ENCODE peak calls at places on chromosome 1, in eight cellular contexts. S, X, P, B, V, O, Q and J are unnamed samples.

GRCh38 chr1:64915381-64916274 is 50.7 kb downstream of the JAK1 start:
- DNase-seq in B (peak; percentile 94), X (no peak), O (peak; percentile 63), Q (peak; percentile 80), V (no peak), S (no peak), P (peak; percentile 70), J (peak; percentile 85)

GRCh38 chr1:100584761-100585745 is 47.1 kb downstream of the GPR88 start:
- DNase-seq in B (peak; percentile 12), S (no peak), V (no peak), O (peak; percentile 78), X (no peak), Q (no peak), P (peak; percentile 82), J (peak; percentile 40)

GRCh38 chr1:154352581-154353459 is 27.5 kb downstream of the ATP8B2 start:
- DNase-seq in P (peak; percentile 59), Q (peak; percentile 70), V (no peak), B (peak; percentile 31), O (peak; percentile 39), X (no peak), S (peak; percentile 72), J (peak; percentile 9)

GRCh38 chr1:229310833-229311232 is 32.0 kb downstream of the CCSAP start:
- DNase-seq in S (no peak), V (no peak), Q (no peak), B (peak; percentile 58), O (peak; percentile 41), X (no peak), P (peak; percentile 53), J (no peak)

GRCh38 chr1:167524651-167525050 is 6.3 kb upstream of the CD247 start:
- DNase-seq in P (no peak), O (no peak), Q (no peak), B (no peak), S (no peak), V (no peak), X (no peak), J (no peak)

GRCh38 chr1:151472852-151473731 is 13.8 kb upstream of the POGZ start:
- DNase-seq in Q (peak; percentile 67), O (peak; percentile 54), S (peak; percentile 65), B (peak; percentile 34), P (peak; percentile 63), V (no peak), X (peak; percentile 50), J (peak; percentile 16)

GRCh38 chr1:58618303-58618702 is 41.3 kb upstream of the TACSTD2 start:
- DNase-seq in S (no peak), P (peak; percentile 95), X (no peak), B (peak; percentile 99), V (no peak), O (peak; percentile 94), Q (peak; percentile 67), J (peak; percentile 99)

GRCh38 chr1:46539968-46540367 is 11.5 kb downstream of the KNCN start:
- DNase-seq in Q (no peak), S (no peak), P (peak; percentile 83), X (no peak), O (peak; percentile 78), V (no peak), B (peak; percentile 77), J (peak; percentile 74)

GRCh38 chr1:212315907-212316306 is 30.7 kb downstream of the PPP2R5A start:
- DNase-seq in O (no peak), Q (no peak), X (peak; percentile 49), P (no peak), B (no peak), V (no peak), S (peak; percentile 34), J (peak; percentile 34)

GRCh38 chr1:26831059-26831458 is 4.6 kb downstream of the ZDHHC18 start:
- DNase-seq in O (no peak), P (no peak), B (no peak), S (no peak), V (no peak), X (no peak), Q (no peak), J (no peak)

GRCh38 chr1:201554789-201555592 is 16.1 kb downstream of the NAV1 start:
- DNase-seq in B (no peak), X (no peak), O (no peak), V (no peak), Q (no peak), P (no peak), S (no peak), J (no peak)

GRCh38 chr1:240169188-240169587 is 77.5 kb downstream of the FMN2 start:
- DNase-seq in P (peak; percentile 31), B (peak; percentile 31), S (peak; percentile 13), Q (no peak), O (no peak), X (peak; percentile 57), V (no peak), J (no peak)

GRCh38 chr1:230917284-230918135 is 49.2 kb upstream of the C1orf198 start:
- DNase-seq in V (peak; percentile 17), B (peak; percentile 67), P (peak; percentile 60), X (peak; percentile 92), Q (peak; percentile 92), O (peak; percentile 46), S (peak; percentile 94), J (peak; percentile 44)

GRCh38 chr1:27113861-27114260 is 41.1 kb downstream of the SLC9A1 start:
- DNase-seq in O (no peak), B (no peak), S (no peak), Q (no peak), V (no peak), P (no peak), X (no peak), J (no peak)

GRCh38 chr1:228777211-228777610 is 41.9 kb downstream of the RHOU start:
- DNase-seq in X (no peak), V (no peak), B (no peak), P (no peak), O (no peak), S (no peak), Q (no peak), J (no peak)

GRCh38 chr1:44641126-44642102 is 32.9 kb downstream of the TMEM53 start:
- DNase-seq in P (no peak), O (no peak), V (no peak), B (no peak), X (no peak), Q (no peak), S (no peak), J (no peak)

GRCh38 chr1:236951672-236952071 is 52.6 kb downstream of the MT1HL1 start:
- DNase-seq in S (peak; percentile 29), B (no peak), X (no peak), O (no peak), V (no peak), P (no peak), Q (no peak), J (no peak)

GRCh38 chr1:203148579-203148978 is 21.1 kb downstream of the ADORA1 start:
- DNase-seq in O (no peak), S (no peak), V (no peak), P (no peak), X (no peak), B (no peak), Q (no peak), J (no peak)

GRCh38 chr1:54571326-54571725 is 23.3 kb downstream of the ACOT11 start:
- DNase-seq in X (peak; percentile 25), V (no peak), O (no peak), P (no peak), Q (no peak), S (no peak), B (no peak), J (no peak)

GRCh38 chr1:101025283-101025679 is 303 bp downstream of the DPH5 start:
- DNase-seq in P (peak; percentile 37), V (peak; percentile 23), B (peak; percentile 32), O (no peak), Q (peak; percentile 32), S (no peak), X (peak; percentile 69), J (no peak)

GRCh38 chr1:70043806-70044205 is 161.6 kb downstream of the LRRC40 start:
- DNase-seq in V (no peak), B (peak; percentile 64), Q (peak; percentile 17), X (no peak), S (no peak), O (peak; percentile 82), P (peak; percentile 86), J (peak; percentile 68)

GRCh38 chr1:88980918-88981317 is 11.5 kb downstream of the KYAT3 start:
- DNase-seq in Q (no peak), P (no peak), V (no peak), B (no peak), O (no peak), X (no peak), S (no peak), J (no peak)

GRCh38 chr1:88979054-88979748 is 13.2 kb downstream of the KYAT3 start:
- DNase-seq in S (no peak), V (no peak), P (peak; percentile 72), B (peak; percentile 53), X (no peak), Q (no peak), O (peak; percentile 60), J (peak; percentile 46)

GRCh38 chr1:88982055-88982454 is 10.4 kb downstream of the KYAT3 start:
- DNase-seq in P (peak; percentile 20), S (no peak), O (peak; percentile 12), X (no peak), B (peak; percentile 54), V (no peak), Q (no peak), J (peak; percentile 24)

GRCh38 chr1:88976235-88976634 is 16.2 kb downstream of the KYAT3 start:
- DNase-seq in S (no peak), X (no peak), B (no peak), P (no peak), Q (no peak), V (no peak), O (no peak), J (peak; percentile 28)

GRCh38 chr1:88979749-88980116 is 12.7 kb downstream of the KYAT3 start:
- DNase-seq in O (no peak), Q (no peak), P (no peak), X (no peak), S (no peak), B (no peak), V (no peak), J (no peak)
- H3K4me2 ChIP-seq in O (peak overlapping the region; percentile 33), Q (peak overlapping the region; percentile 15), P (no peak overlapping the region), X (no peak overlapping the region), S (no peak overlapping the region), B (no peak overlapping the region), V (no peak overlapping the region), J (no peak overlapping the region)

GRCh38 chr1:24317081-24317480 is 2.1 kb upstream of the GRHL3 start:
- DNase-seq in Q (no peak), P (no peak), O (no peak), V (no peak), S (no peak), B (no peak), X (no peak), J (peak; percentile 99)
- H3K4me2 ChIP-seq in Q (no peak overlapping the region), P (no peak overlapping the region), O (no peak overlapping the region), V (no peak overlapping the region), S (no peak overlapping the region), B (no peak overlapping the region), X (no peak overlapping the region), J (peak overlapping the region; percentile 74)

DNA sequence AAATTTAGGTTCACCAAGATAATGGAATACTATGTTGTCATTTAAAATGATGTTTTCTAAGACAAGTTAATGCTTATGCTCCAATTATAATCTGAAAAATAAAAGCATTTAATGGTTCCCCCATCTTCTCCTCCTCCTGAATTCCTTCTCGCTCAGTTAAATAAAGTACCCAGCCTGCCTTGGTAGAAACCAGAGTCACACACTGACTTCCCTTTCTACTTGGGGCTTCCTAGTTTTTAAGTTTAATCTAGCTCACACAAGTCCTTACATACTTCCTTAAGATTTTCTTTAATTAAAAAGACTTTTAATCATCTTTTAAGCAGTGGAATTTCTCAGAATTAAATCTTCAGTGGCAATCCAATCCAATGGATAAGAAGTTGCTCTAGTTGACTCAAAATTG is 32.9 kb downstream of the CD58 start:
- DNase-seq in X (no peak), O (no peak), Q (no peak), B (no peak), V (no peak), P (no peak), S (no peak), J (no peak)
- H3K4me2 ChIP-seq in X (no peak overlapping the region), O (no peak overlapping the region), Q (no peak overlapping the region), B (no peak overlapping the region), V (no peak overlapping the region), P (no peak overlapping the region), S (no peak overlapping the region), J (no peak overlapping the region)

GRCh38 chr1:110254604-110255003 is 44.5 kb downstream of the KCNC4 start:
- DNase-seq in O (no peak), P (no peak), X (no peak), Q (no peak), S (no peak), V (no peak), B (no peak), J (no peak)
- H3K4me2 ChIP-seq in O (no peak overlapping the region), P (no peak overlapping the region), X (no peak overlapping the region), Q (no peak overlapping the region), S (no peak overlapping the region), V (no peak overlapping the region), B (no peak overlapping the region), J (no peak overlapping the region)